ENCODE peak calls at places on chromosomes 7 and 10, in four cellular contexts. N is mesenchymal stem cell, B is H9, W is IMR-90. M is an unnamed sample.

GRCh38 chr7:28988091-28988490 is 30.0 kb upstream of the TRIL start:
- DNase-seq in B (no peak), W (peak; percentile 38), N (peak; percentile 18), M (no peak)

GRCh38 chr7:23410446-23411183 is 59.7 kb downstream of the IGF2BP3 start:
- DNase-seq in B (no peak), N (no peak), W (no peak), M (peak; percentile 35)

GRCh38 chr10:59954296-59954695 is 47.9 kb upstream of the CCDC6 start:
- DNase-seq in B (no peak), W (peak; percentile 1), N (no peak), M (no peak)

GRCh38 chr7:39504963-39505362 is 61.2 kb upstream of the YAE1 start:
- DNase-seq in B (no peak), N (peak; percentile 26), W (peak; percentile 40), M (no peak)

GRCh38 chr10:121112618-121113384 is 261.6 kb downstream of the WDR11 start:
- DNase-seq in B (peak; percentile 52), W (no peak), N (no peak), M (peak; percentile 82)

GRCh38 chr7:151946932-151947331 is 9.3 kb upstream of the GALNTL5 start:
- DNase-seq in W (no peak), B (no peak), N (no peak), M (no peak)

GRCh38 chr7:28002638-28003037 is 178.0 kb downstream of the JAZF1 start:
- DNase-seq in B (no peak), W (peak; percentile 13), N (no peak), M (peak; percentile 70)

GRCh38 chr7:66732439-66732838 is 8.1 kb upstream of the RABGEF1 start:
- DNase-seq in B (no peak), W (no peak), N (no peak), M (no peak)

GRCh38 chr10:5411941-5412276 is 448 bp upstream of the NET1 start:
- DNase-seq in N (no peak), W (no peak), B (no peak), M (no peak)

GRCh38 chr10:99233680-99234018 is 2.0 kb downstream of the HPSE2 start:
- DNase-seq in W (no peak), N (no peak), B (no peak), M (no peak)

GRCh38 chr7:100890640-100891521 is 1.4 kb upstream of the UFSP1 start:
- DNase-seq in W (no peak), N (no peak), B (peak; percentile 56), M (no peak)

GRCh38 chr10:133230387-133231195 is 574 bp downstream of the UTF1 start:
- DNase-seq in N (no peak), W (no peak), B (peak; percentile 62), M (peak; percentile 31)

GRCh38 chr10:133230023-133230319 is at the start of gene UTF1:
- DNase-seq in W (no peak), B (no peak), N (no peak), M (no peak)

GRCh38 chr10:133229265-133230022 is 573 bp upstream of the UTF1 start:
- DNase-seq in B (peak; percentile 71), N (no peak), W (no peak), M (no peak)

GRCh38 chr10:133231946-133232574 is 2.0 kb downstream of the UTF1 start:
- DNase-seq in W (no peak), N (no peak), B (peak; percentile 86), M (peak; percentile 33)

DNA sequence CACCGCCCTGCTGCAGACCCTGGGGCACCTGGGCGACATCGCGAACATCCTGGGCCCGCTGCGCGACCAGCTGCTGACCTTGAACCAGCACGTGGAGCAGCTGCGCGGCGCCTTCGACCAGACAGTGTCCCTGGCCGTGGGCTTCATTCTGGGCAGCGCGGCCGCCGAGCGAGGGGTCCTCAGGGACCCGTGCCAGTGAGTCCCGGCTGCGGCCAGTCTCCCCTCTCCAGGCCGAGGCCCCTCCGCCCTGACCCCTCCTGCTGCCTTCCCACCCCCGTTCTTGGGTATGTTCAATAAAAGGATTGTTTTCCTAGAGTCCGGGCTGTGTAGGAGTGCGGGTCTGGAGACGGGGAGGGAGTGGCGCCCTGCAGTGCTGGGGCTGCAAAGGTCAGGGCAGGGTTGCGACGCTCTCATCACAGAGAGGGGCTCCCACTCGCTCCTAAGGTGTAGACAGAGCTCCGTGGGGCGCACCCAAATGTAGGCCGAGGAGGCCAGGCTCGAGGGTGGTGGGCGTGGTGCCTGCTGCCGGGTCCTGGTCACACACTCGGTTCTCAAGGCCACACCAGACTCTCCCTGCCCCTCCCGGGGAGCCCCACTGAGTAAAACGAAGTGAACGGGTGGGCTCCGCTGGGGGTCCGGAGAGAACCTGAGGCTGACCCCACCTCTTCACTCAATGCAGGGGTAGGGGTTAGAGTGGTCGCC is 1.4 kb downstream of the UTF1 start:
- DNase-seq in N (no peak), W (no peak), B (no peak), M (no peak)
- H3K4me1 ChIP-seq in N (peaks cover 13% of the 10 kb centered on the region), W (peaks cover 2% of the 10 kb centered on the region), B (no peaks in the 10 kb centered on the region), M (no peaks in the 10 kb centered on the region)

DNA sequence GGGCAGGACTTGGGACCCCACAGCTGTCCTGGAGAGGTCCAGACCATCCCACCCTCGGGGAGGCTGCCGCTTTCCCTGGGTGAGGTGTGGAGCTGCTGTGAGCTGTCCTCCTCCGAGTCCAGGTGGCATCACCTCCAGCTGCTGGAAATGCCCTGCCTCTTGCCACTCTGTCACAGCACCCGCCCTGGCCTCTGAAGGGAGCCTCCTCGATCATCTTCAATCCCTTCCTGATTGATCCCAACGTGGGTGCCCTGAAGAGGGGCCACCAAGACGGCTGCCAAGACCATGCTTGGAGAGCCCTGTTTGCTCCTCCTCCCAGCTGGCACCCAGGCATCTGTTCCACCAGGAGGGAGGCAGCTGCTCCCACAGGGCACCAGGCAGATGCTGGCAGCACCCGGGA is 4.6 kb downstream of the C10orf105 start:
- DNase-seq in B (no peak), W (no peak), N (no peak), M (no peak)
- H4K8ac ChIP-seq in B (no peak overlapping the region), W (no peak overlapping the region), N (no peak overlapping the region), M (no peak overlapping the region)

GRCh38 chr10:26706206-26706605 is 8.7 kb downstream of the PDSS1 start:
- DNase-seq in W (no peak), B (no peak), N (no peak), M (no peak)

GRCh38 chr10:26703974-26704373 is 6.5 kb downstream of the PDSS1 start:
- DNase-seq in B (no peak), W (no peak), N (no peak), M (no peak)

GRCh38 chr10:26700884-26701630 is 3.6 kb downstream of the PDSS1 start:
- DNase-seq in B (no peak), N (no peak), W (no peak), M (no peak)

GRCh38 chr10:26699631-26700030 is 2.1 kb downstream of the PDSS1 start:
- DNase-seq in N (no peak), B (no peak), W (no peak), M (no peak)

GRCh38 chr10:26703096-26703495 is 5.6 kb downstream of the PDSS1 start:
- DNase-seq in W (no peak), B (no peak), N (no peak), M (no peak)
- H3K4me1 ChIP-seq in W (peaks cover 3% of the 10 kb centered on the region), B (no peaks in the 10 kb centered on the region), N (peaks cover 12% of the 10 kb centered on the region), M (no peaks in the 10 kb centered on the region)

DNA sequence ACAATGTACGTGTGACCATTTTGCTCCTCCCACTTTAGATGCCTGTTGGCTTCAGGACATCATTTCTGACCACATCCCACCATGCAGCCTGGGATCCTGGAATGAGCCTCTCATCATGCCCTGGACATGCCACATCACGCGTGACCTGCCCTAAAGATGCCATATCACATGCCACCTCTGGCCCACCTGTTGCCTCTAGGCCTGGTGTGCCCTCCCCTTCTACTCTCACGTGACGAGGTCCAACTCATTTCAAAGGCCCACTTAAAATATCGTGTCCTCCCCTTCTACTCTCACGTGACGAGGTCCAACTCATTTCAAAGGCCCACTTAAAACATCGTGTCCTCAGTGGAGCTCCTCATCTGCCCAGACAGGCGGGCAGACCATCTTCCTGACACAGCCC is 254.9 kb downstream of the TEX36 start:
- DNase-seq in B (no peak), N (no peak), W (no peak), M (no peak)
- H4K8ac ChIP-seq in B (no peak overlapping the region), N (no peak overlapping the region), W (no peak overlapping the region), M (no peak overlapping the region)

DNA sequence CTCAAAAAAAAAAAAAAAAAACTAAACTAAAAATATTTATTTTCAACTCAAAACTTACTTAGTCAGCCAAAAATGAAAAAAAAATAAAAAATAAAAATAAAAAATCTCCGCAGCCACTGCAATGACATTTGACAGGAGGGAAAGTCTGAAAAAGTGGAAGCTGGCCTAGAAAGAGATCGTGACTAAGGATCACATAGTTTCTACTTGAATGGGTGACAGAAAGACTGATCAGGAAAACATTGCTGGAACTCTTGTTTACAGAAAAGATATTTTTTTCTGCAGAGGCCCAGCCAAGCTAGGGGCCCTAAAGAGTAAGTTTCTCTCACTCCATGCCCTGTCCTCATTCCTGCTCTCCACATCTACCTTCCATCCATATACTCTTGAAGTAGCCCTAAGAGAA is 92.8 kb upstream of the KCND2 start:
- DNase-seq in W (peak; percentile 3), N (peak; percentile 42), B (no peak), M (no peak)
- H3K4me1 ChIP-seq in W (no peaks in the 10 kb centered on the region), N (no peaks in the 10 kb centered on the region), B (no peaks in the 10 kb centered on the region), M (no peaks in the 10 kb centered on the region)

GRCh38 chr10:77504196-77504869 is 133.3 kb downstream of the KCNMA1 start:
- DNase-seq in B (no peak), N (peak; percentile 50), W (peak; percentile 76), M (no peak)

GRCh38 chr10:77506517-77506916 is 131.1 kb downstream of the KCNMA1 start:
- DNase-seq in N (no peak), B (no peak), W (peak; percentile 23), M (no peak)

GRCh38 chr10:77504870-77505257 is 132.7 kb downstream of the KCNMA1 start:
- DNase-seq in N (peak; percentile 57), B (no peak), W (peak; percentile 56), M (peak; percentile 57)

GRCh38 chr10:77507313-77507712 is 130.3 kb downstream of the KCNMA1 start:
- DNase-seq in B (no peak), N (no peak), W (no peak), M (no peak)

DNA sequence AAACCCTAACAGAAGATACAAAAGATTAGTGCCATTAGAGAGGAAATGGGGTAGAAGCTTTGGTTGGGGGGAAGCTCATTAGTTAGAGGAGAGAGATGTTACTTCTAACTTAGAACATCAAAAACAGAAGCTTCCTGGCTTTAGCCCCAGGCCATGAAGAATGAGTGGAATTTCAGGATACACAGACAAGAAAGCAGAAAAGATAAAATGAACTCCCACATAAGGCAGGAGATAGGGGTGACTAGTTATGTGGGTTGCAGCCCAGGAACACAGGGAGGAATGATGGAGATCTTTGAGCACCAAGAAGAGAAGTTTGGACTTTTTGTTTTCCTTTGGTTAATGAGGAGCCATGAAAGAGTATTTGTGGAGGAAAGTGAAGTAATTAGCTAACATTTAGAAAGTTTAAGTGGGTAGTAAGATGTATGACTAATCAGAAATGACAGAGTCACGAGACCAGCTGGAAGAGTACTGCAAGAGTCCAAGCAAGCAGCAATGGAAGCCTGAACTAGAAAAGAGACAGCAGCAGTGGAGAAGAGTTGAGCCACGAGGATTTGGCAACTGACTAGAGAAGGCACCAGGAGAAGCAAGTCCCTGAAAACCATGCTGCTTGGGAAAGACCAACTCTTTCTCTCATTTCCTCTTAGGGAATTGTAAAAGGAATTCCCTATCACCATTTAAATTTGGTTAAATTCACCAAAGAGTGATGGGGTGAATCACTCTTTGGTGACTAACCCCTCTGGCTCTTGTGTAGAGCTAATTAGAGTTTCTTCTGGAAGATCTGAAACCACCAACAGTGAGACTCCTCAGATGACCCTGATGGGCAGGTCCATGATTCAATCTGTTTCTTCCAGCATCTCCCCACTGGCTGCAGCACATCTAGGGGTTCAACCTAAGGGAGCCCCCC is 131.9 kb downstream of the KCNMA1 start:
- DNase-seq in B (no peak), W (peak; percentile 91), N (peak; percentile 92), M (peak; percentile 54)
- H4K8ac ChIP-seq in B (no peak overlapping the region), W (peak overlapping the region; percentile 73), N (no peak overlapping the region), M (no peak overlapping the region)

M was measured in mesendoderm.